ENCODE peak calls at places on chromosomes 7 and 10, in seven cellular contexts. J is lower lobe of right lung; X is AG10803; R is activated T-cell treated with anti-CD3 and anti-CD28 coated beads for 24 hours; I is GM12891; G is effector CD4-positive, alpha-beta T cell; W is DMS 273 treated with DMSO at 0.1 percent for 48 hours. O is an unnamed sample.

GRCh38 chr7:88254721-88255120 is 34.9 kb upstream of the SRI start:
- DNase-seq in J (no peak), X (no peak), R (no peak), I (no peak), G (no peak), W (no peak), O (no peak)

GRCh38 chr7:75842836-75843446 is 29.3 kb upstream of the CCL24 start:
- DNase-seq in J (no peak), X (peak), R (peak), I (peak), G (no peak), W (no peak), O (peak)

GRCh38 chr7:144384555-144385245 is 18.8 kb downstream of the NOBOX start:
- DNase-seq in J (no peak), X (peak), R (peak), I (no peak), G (no peak), W (no peak), O (no peak)

GRCh38 chr10:76717141-76717540 is 920.5 kb downstream of the KCNMA1 start:
- DNase-seq in J (no peak), X (peak), R (no peak), I (no peak), G (no peak), W (no peak), O (peak)

GRCh38 chr10:31758495-31758894 is 170.1 kb downstream of the ARHGAP12 start:
- DNase-seq in J (no peak), X (peak), R (no peak), I (no peak), G (no peak), W (no peak), O (no peak)

GRCh38 chr10:49631975-49632374 is 18.1 kb downstream of the CHAT start:
- DNase-seq in J (peak), X (no peak), R (no peak), I (no peak), G (no peak), W (no peak), O (no peak)

GRCh38 chr10:82221750-82222149 is 346.8 kb downstream of the NRG3 start:
- DNase-seq in J (no peak), X (no peak), R (no peak), I (no peak), G (no peak), W (no peak), O (no peak)

GRCh38 chr7:159145544-159145891 is 851 bp upstream of the VIPR2 start:
- DNase-seq in J (no peak), X (no peak), R (no peak), I (no peak), G (no peak), W (no peak), O (no peak)

GRCh38 chr7:75953918-75954317 is 39.0 kb downstream of the POR start:
- DNase-seq in J (no peak), X (no peak), R (no peak), I (no peak), G (no peak), W (no peak), O (no peak)

GRCh38 chr10:117609095-117609821 is 66.7 kb downstream of the EMX2 start:
- DNase-seq in J (peak), X (peak), R (no peak), I (no peak), G (no peak), W (no peak), O (peak)

GRCh38 chr7:1432411-1433082 is 26.7 kb downstream of the MICALL2 start:
- DNase-seq in J (peak), X (peak), R (peak), I (peak), G (peak), W (no peak), O (peak)

GRCh38 chr10:588246-589165 is 101.0 kb downstream of the DIP2C start:
- DNase-seq in J (no peak), X (peak), R (no peak), I (no peak), G (no peak), W (no peak), O (no peak)

GRCh38 chr10:10915215-10915614 is 102.5 kb upstream of the CELF2 start:
- DNase-seq in J (no peak), X (no peak), R (no peak), I (no peak), G (no peak), W (no peak), O (no peak)

GRCh38 chr7:97871659-97872024 is 566 bp downstream of the ASNS start:
- DNase-seq in J (no peak), X (peak), R (no peak), I (peak), G (peak), W (no peak), O (peak)

GRCh38 chr7:11780267-11780666 is 51.7 kb downstream of the THSD7A start:
- DNase-seq in J (no peak), X (no peak), R (no peak), I (no peak), G (no peak), W (no peak), O (no peak)

GRCh38 chr7:130901209-130901783 is 167.3 kb upstream of the KLF14 start:
- DNase-seq in J (peak), X (peak), R (no peak), I (no peak), G (no peak), W (peak), O (no peak)

GRCh38 chr7:78326189-78326588 is 527.6 kb downstream of the PHTF2 start:
- DNase-seq in J (no peak), X (peak), R (no peak), I (no peak), G (no peak), W (no peak), O (peak)

GRCh38 chr7:149736478-149737360 is 36.7 kb downstream of the ZNF467 start:
- DNase-seq in J (peak), X (no peak), R (no peak), I (no peak), G (no peak), W (peak), O (no peak)

GRCh38 chr7:45872116-45873034 is 507 bp downstream of the CCDC201 start:
- DNase-seq in J (no peak), X (no peak), R (no peak), I (no peak), G (no peak), W (no peak), O (no peak)

GRCh38 chr7:151936207-151936606 is 20.0 kb upstream of the GALNTL5 start:
- DNase-seq in J (no peak), X (no peak), R (no peak), I (peak), G (no peak), W (no peak), O (no peak)